ENCODE peak calls at places on chromosomes 4 and X, in nine cellular contexts. One of them, this sample, is unnamed.

GRCh38 chrX:69503835-69504625 is at the start of gene NALF2:
- DNase-seq in WERI-Rb-1: peak
- DNase-seq in upper lobe of right lung: peak
- DNase-seq in fibroblast of lung: peak
- DNase-seq in kidney: peak
- DNase-seq in CD4-positive, alpha-beta T cell: no peak
- DNase-seq in mammary epithelial cell: peak
- DNase-seq in stomach: peak
- DNase-seq in A549: peak
- DNase-seq in this sample: peak

GRCh38 chrX:39895228-39896110 is 202.3 kb downstream of the BCOR start:
- DNase-seq in mammary epithelial cell: peak
- DNase-seq in stomach: peak
- DNase-seq in fibroblast of lung: no peak
- DNase-seq in A549: peak
- DNase-seq in kidney: peak
- DNase-seq in CD4-positive, alpha-beta T cell: no peak
- DNase-seq in upper lobe of right lung: no peak
- DNase-seq in WERI-Rb-1: no peak
- DNase-seq in this sample: no peak

GRCh38 chrX:149074429-149074828 is 430.7 kb downstream of the IDS start:
- DNase-seq in stomach: no peak
- DNase-seq in fibroblast of lung: peak
- DNase-seq in kidney: no peak
- DNase-seq in WERI-Rb-1: no peak
- DNase-seq in upper lobe of right lung: no peak
- DNase-seq in mammary epithelial cell: no peak
- DNase-seq in A549: no peak
- DNase-seq in CD4-positive, alpha-beta T cell: no peak
- DNase-seq in this sample: no peak

GRCh38 chrX:115553171-115553570 is 7.8 kb upstream of the PLS3 start:
- DNase-seq in stomach: no peak
- DNase-seq in WERI-Rb-1: no peak
- DNase-seq in mammary epithelial cell: no peak
- DNase-seq in kidney: no peak
- DNase-seq in A549: no peak
- DNase-seq in CD4-positive, alpha-beta T cell: no peak
- DNase-seq in fibroblast of lung: no peak
- DNase-seq in upper lobe of right lung: no peak
- DNase-seq in this sample: no peak

GRCh38 chr4:8289151-8289750 is 19.7 kb downstream of the HTRA3 start:
- DNase-seq in upper lobe of right lung: peak
- DNase-seq in kidney: peak
- DNase-seq in WERI-Rb-1: no peak
- DNase-seq in stomach: no peak
- DNase-seq in A549: no peak
- DNase-seq in mammary epithelial cell: no peak
- DNase-seq in fibroblast of lung: no peak
- DNase-seq in CD4-positive, alpha-beta T cell: no peak
- DNase-seq in this sample: peak

GRCh38 chr4:1377606-1378261 is 28.5 kb downstream of the NKX1-1 start:
- DNase-seq in WERI-Rb-1: no peak
- DNase-seq in kidney: peak
- DNase-seq in A549: no peak
- DNase-seq in mammary epithelial cell: no peak
- DNase-seq in fibroblast of lung: no peak
- DNase-seq in stomach: no peak
- DNase-seq in CD4-positive, alpha-beta T cell: no peak
- DNase-seq in upper lobe of right lung: peak
- DNase-seq in this sample: peak

GRCh38 chrX:19964017-19964710 is 26.7 kb downstream of the BCLAF3 start:
- DNase-seq in mammary epithelial cell: peak
- DNase-seq in stomach: no peak
- DNase-seq in WERI-Rb-1: no peak
- DNase-seq in A549: no peak
- DNase-seq in upper lobe of right lung: no peak
- DNase-seq in CD4-positive, alpha-beta T cell: no peak
- DNase-seq in fibroblast of lung: peak
- DNase-seq in kidney: no peak
- DNase-seq in this sample: no peak

GRCh38 chr4:178395798-178396197 is 953.6 kb upstream of the AGA start:
- DNase-seq in mammary epithelial cell: no peak
- DNase-seq in A549: no peak
- DNase-seq in fibroblast of lung: no peak
- DNase-seq in CD4-positive, alpha-beta T cell: no peak
- DNase-seq in kidney: no peak
- DNase-seq in stomach: no peak
- DNase-seq in WERI-Rb-1: no peak
- DNase-seq in upper lobe of right lung: no peak
- DNase-seq in this sample: no peak

GRCh38 chrX:41895826-41896225 is 27.5 kb downstream of the CASK start:
- DNase-seq in upper lobe of right lung: no peak
- DNase-seq in CD4-positive, alpha-beta T cell: no peak
- DNase-seq in kidney: no peak
- DNase-seq in A549: no peak
- DNase-seq in mammary epithelial cell: no peak
- DNase-seq in fibroblast of lung: peak
- DNase-seq in stomach: no peak
- DNase-seq in WERI-Rb-1: no peak
- DNase-seq in this sample: no peak

GRCh38 chrX:123854329-123854728 is 5.5 kb upstream of the XIAP start:
- DNase-seq in A549: no peak
- DNase-seq in CD4-positive, alpha-beta T cell: no peak
- DNase-seq in kidney: no peak
- DNase-seq in upper lobe of right lung: no peak
- DNase-seq in mammary epithelial cell: peak
- DNase-seq in fibroblast of lung: peak
- DNase-seq in stomach: no peak
- DNase-seq in WERI-Rb-1: no peak
- DNase-seq in this sample: no peak

GRCh38 chr4:155529197-155529596 is 137.5 kb upstream of the GUCY1A1 start:
- DNase-seq in upper lobe of right lung: no peak
- DNase-seq in fibroblast of lung: peak
- DNase-seq in mammary epithelial cell: no peak
- DNase-seq in stomach: no peak
- DNase-seq in CD4-positive, alpha-beta T cell: no peak
- DNase-seq in A549: no peak
- DNase-seq in kidney: no peak
- DNase-seq in WERI-Rb-1: peak
- DNase-seq in this sample: no peak

GRCh38 chr4:26192921-26193894 is 127.6 kb upstream of the RBPJ start:
- DNase-seq in fibroblast of lung: no peak
- DNase-seq in WERI-Rb-1: peak
- DNase-seq in kidney: no peak
- DNase-seq in mammary epithelial cell: no peak
- DNase-seq in stomach: no peak
- DNase-seq in upper lobe of right lung: no peak
- DNase-seq in CD4-positive, alpha-beta T cell: no peak
- DNase-seq in A549: no peak
- DNase-seq in this sample: no peak

GRCh38 chr4:135732448-135732847 is 1530.9 kb upstream of the PABPC4L start:
- DNase-seq in upper lobe of right lung: no peak
- DNase-seq in A549: no peak
- DNase-seq in fibroblast of lung: no peak
- DNase-seq in stomach: no peak
- DNase-seq in kidney: no peak
- DNase-seq in mammary epithelial cell: no peak
- DNase-seq in CD4-positive, alpha-beta T cell: no peak
- DNase-seq in WERI-Rb-1: no peak
- DNase-seq in this sample: no peak

GRCh38 chrX:119421306-119421705 is 22.2 kb downstream of the SLC25A43 start:
- DNase-seq in stomach: no peak
- DNase-seq in fibroblast of lung: no peak
- DNase-seq in CD4-positive, alpha-beta T cell: no peak
- DNase-seq in upper lobe of right lung: no peak
- DNase-seq in mammary epithelial cell: no peak
- DNase-seq in WERI-Rb-1: no peak
- DNase-seq in A549: no peak
- DNase-seq in kidney: no peak
- DNase-seq in this sample: no peak

GRCh38 chrX:119419146-119419545 is 20.0 kb downstream of the SLC25A43 start:
- DNase-seq in CD4-positive, alpha-beta T cell: no peak
- DNase-seq in upper lobe of right lung: no peak
- DNase-seq in mammary epithelial cell: no peak
- DNase-seq in fibroblast of lung: no peak
- DNase-seq in A549: no peak
- DNase-seq in stomach: no peak
- DNase-seq in WERI-Rb-1: no peak
- DNase-seq in kidney: no peak
- DNase-seq in this sample: no peak

GRCh38 chrX:119419898-119420297 is 20.8 kb downstream of the SLC25A43 start:
- DNase-seq in CD4-positive, alpha-beta T cell: no peak
- DNase-seq in WERI-Rb-1: no peak
- DNase-seq in kidney: no peak
- DNase-seq in upper lobe of right lung: no peak
- DNase-seq in A549: no peak
- DNase-seq in mammary epithelial cell: no peak
- DNase-seq in stomach: no peak
- DNase-seq in fibroblast of lung: no peak
- DNase-seq in this sample: no peak

GRCh38 chrX:119417376-119417775 is 18.2 kb downstream of the SLC25A43 start:
- DNase-seq in fibroblast of lung: no peak
- DNase-seq in kidney: no peak
- DNase-seq in A549: no peak
- DNase-seq in CD4-positive, alpha-beta T cell: no peak
- DNase-seq in mammary epithelial cell: no peak
- DNase-seq in WERI-Rb-1: no peak
- DNase-seq in upper lobe of right lung: no peak
- DNase-seq in stomach: no peak
- DNase-seq in this sample: no peak

GRCh38 chrX:119417842-119418241 is 18.7 kb downstream of the SLC25A43 start:
- DNase-seq in A549: peak
- DNase-seq in mammary epithelial cell: no peak
- DNase-seq in stomach: no peak
- DNase-seq in upper lobe of right lung: no peak
- DNase-seq in CD4-positive, alpha-beta T cell: no peak
- DNase-seq in kidney: no peak
- DNase-seq in WERI-Rb-1: no peak
- DNase-seq in fibroblast of lung: no peak
- DNase-seq in this sample: no peak
- TF ChIP-seq CTCF in A549: peak
- TF ChIP-seq CTCF in mammary epithelial cell: no peak
- TF ChIP-seq CTCF in stomach: no peak
- TF ChIP-seq CTCF in upper lobe of right lung: no peak
- TF ChIP-seq CTCF in CD4-positive, alpha-beta T cell: no peak
- TF ChIP-seq CTCF in kidney: peak
- TF ChIP-seq CTCF in WERI-Rb-1: peak
- TF ChIP-seq CTCF in fibroblast of lung: peak
- TF ChIP-seq CTCF in this sample: no peak

GRCh38 chrX:132025085-132025484 is 2.0 kb downstream of the STK26 start:
- DNase-seq in A549: no peak
- DNase-seq in WERI-Rb-1: no peak
- DNase-seq in mammary epithelial cell: no peak
- DNase-seq in CD4-positive, alpha-beta T cell: no peak
- DNase-seq in kidney: no peak
- DNase-seq in stomach: no peak
- DNase-seq in upper lobe of right lung: no peak
- DNase-seq in fibroblast of lung: no peak
- DNase-seq in this sample: no peak

GRCh38 chrX:132022115-132022862 is 813 bp upstream of the STK26 start:
- DNase-seq in fibroblast of lung: no peak
- DNase-seq in mammary epithelial cell: peak
- DNase-seq in CD4-positive, alpha-beta T cell: peak
- DNase-seq in WERI-Rb-1: no peak
- DNase-seq in A549: peak
- DNase-seq in upper lobe of right lung: no peak
- DNase-seq in stomach: no peak
- DNase-seq in kidney: no peak
- DNase-seq in this sample: no peak

GRCh38 chrX:132023117-132023895 is at the start of gene STK26:
- DNase-seq in upper lobe of right lung: peak
- DNase-seq in kidney: peak
- DNase-seq in fibroblast of lung: peak
- DNase-seq in CD4-positive, alpha-beta T cell: peak
- DNase-seq in WERI-Rb-1: peak
- DNase-seq in stomach: peak
- DNase-seq in A549: peak
- DNase-seq in mammary epithelial cell: peak
- DNase-seq in this sample: peak

GRCh38 chrX:132023896-132024386 is 839 bp downstream of the STK26 start:
- DNase-seq in WERI-Rb-1: no peak
- DNase-seq in CD4-positive, alpha-beta T cell: peak
- DNase-seq in kidney: no peak
- DNase-seq in stomach: no peak
- DNase-seq in A549: peak
- DNase-seq in mammary epithelial cell: peak
- DNase-seq in upper lobe of right lung: peak
- DNase-seq in fibroblast of lung: no peak
- DNase-seq in this sample: no peak

DNA sequence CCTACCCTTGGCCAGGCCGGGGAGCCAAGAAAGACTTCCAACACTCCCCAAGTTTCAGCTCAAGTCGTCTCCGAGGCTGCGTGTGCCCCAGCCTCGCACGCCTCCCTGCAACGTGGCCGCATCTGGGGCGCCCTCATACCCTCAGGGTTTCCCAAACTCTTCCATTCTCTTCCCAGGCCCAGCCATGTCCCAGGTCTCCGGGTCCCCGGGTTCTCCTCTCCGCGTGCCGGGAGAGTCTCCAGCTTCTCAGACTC is 312 bp upstream of the STK26 start:
- DNase-seq in CD4-positive, alpha-beta T cell: no peak
- DNase-seq in A549: no peak
- DNase-seq in fibroblast of lung: no peak
- DNase-seq in upper lobe of right lung: no peak
- DNase-seq in mammary epithelial cell: no peak
- DNase-seq in stomach: no peak
- DNase-seq in WERI-Rb-1: no peak
- DNase-seq in kidney: no peak
- DNase-seq in this sample: no peak
- TF ChIP-seq CTCF in CD4-positive, alpha-beta T cell: no peak
- TF ChIP-seq CTCF in A549: no peak
- TF ChIP-seq CTCF in fibroblast of lung: no peak
- TF ChIP-seq CTCF in upper lobe of right lung: no peak
- TF ChIP-seq CTCF in mammary epithelial cell: no peak
- TF ChIP-seq CTCF in stomach: no peak
- TF ChIP-seq CTCF in WERI-Rb-1: no peak
- TF ChIP-seq CTCF in kidney: no peak
- TF ChIP-seq CTCF in this sample: no peak

DNA sequence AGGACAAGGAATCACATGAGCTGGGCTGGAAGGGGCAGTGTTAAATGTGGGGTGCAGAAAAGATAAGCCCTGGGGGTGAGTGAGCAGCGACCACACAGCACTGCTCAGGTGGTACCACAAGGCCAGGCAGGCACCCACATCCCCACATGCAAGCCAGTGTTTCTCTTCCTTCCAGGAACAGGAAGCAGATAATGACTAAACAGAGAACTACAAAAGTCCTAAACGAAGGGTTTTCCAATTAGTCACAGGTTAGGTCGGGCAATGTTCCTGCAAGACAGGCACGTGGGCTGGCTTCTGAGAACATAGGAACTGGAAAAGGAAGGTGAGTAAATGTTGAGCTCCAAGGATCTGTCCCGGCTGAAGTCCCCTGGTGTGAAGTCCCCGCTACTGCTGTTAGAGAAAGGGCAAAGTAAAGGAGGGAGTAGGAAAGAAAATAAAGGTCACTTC is 19.5 kb downstream of the RELL1 start:
- DNase-seq in WERI-Rb-1: no peak
- DNase-seq in A549: peak
- DNase-seq in mammary epithelial cell: peak
- DNase-seq in fibroblast of lung: peak
- DNase-seq in stomach: peak
- DNase-seq in kidney: peak
- DNase-seq in CD4-positive, alpha-beta T cell: no peak
- DNase-seq in upper lobe of right lung: no peak
- DNase-seq in this sample: no peak
- TF ChIP-seq CTCF in WERI-Rb-1: no peak
- TF ChIP-seq CTCF in A549: no peak
- TF ChIP-seq CTCF in mammary epithelial cell: peak
- TF ChIP-seq CTCF in fibroblast of lung: no peak
- TF ChIP-seq CTCF in stomach: no peak
- TF ChIP-seq CTCF in kidney: no peak
- TF ChIP-seq CTCF in CD4-positive, alpha-beta T cell: no peak
- TF ChIP-seq CTCF in upper lobe of right lung: peak
- TF ChIP-seq CTCF in this sample: no peak

GRCh38 chr4:25031077-25031606 is 396 bp upstream of the LGI2 start:
- DNase-seq in CD4-positive, alpha-beta T cell: no peak
- DNase-seq in kidney: peak
- DNase-seq in A549: no peak
- DNase-seq in WERI-Rb-1: peak
- DNase-seq in fibroblast of lung: peak
- DNase-seq in stomach: no peak
- DNase-seq in upper lobe of right lung: no peak
- DNase-seq in mammary epithelial cell: no peak
- DNase-seq in this sample: peak
- TF ChIP-seq CTCF in CD4-positive, alpha-beta T cell: no peak
- TF ChIP-seq CTCF in kidney: no peak
- TF ChIP-seq CTCF in A549: no peak
- TF ChIP-seq CTCF in WERI-Rb-1: no peak
- TF ChIP-seq CTCF in fibroblast of lung: no peak
- TF ChIP-seq CTCF in stomach: no peak
- TF ChIP-seq CTCF in upper lobe of right lung: no peak
- TF ChIP-seq CTCF in mammary epithelial cell: no peak
- TF ChIP-seq CTCF in this sample: no peak

This sample was measured in glutamatergic neuron.